ENCODE peak calls at places on chromosomes 12 and 14, in eight cellular contexts. B is activated CD8-positive, alpha-beta T cell treated with anti-CD3 and anti-CD28 coated beads for 36 hours; Z is kidney; N is MCF 10A; E is thoracic aorta; A is fibroblast of the aortic adventitia; Q is body of pancreas; M is brain microvascular endothelial cell. T is an unnamed sample.

GRCh38 chr12:81639196-81639595 is 120.0 kb downstream of the PPFIA2 start:
- DNase-seq in B (no peak), Z (no peak), N (peak), E (no peak), A (no peak), Q (no peak), M (peak), T (no peak)

GRCh38 chr12:38555620-38556596 is 239.3 kb downstream of the ALG10B start:
- DNase-seq in B (no peak), Z (no peak), N (peak), E (no peak), A (no peak), Q (no peak), M (no peak), T (no peak)

GRCh38 chr14:91305650-91306431 is 61.3 kb upstream of the GPR68 start:
- DNase-seq in B (no peak), Z (peak), N (no peak), E (no peak), A (no peak), Q (no peak), M (no peak), T (no peak)

GRCh38 chr12:67701121-67701520 is 52.6 kb downstream of the DYRK2 start:
- DNase-seq in B (no peak), Z (no peak), N (no peak), E (no peak), A (no peak), Q (no peak), M (peak), T (no peak)

GRCh38 chr14:85454183-85454813 is 75.6 kb upstream of the FLRT2 start:
- DNase-seq in B (no peak), Z (no peak), N (no peak), E (no peak), A (no peak), Q (peak), M (no peak), T (no peak)

GRCh38 chr14:93078830-93079229 is 36.9 kb downstream of the ITPK1 start:
- DNase-seq in B (no peak), Z (no peak), N (no peak), E (no peak), A (peak), Q (no peak), M (peak), T (no peak)

GRCh38 chr14:59354666-59355065 is 110.5 kb downstream of the GPR135 start:
- DNase-seq in B (no peak), Z (no peak), N (peak), E (no peak), A (peak), Q (no peak), M (no peak), T (no peak)

GRCh38 chr12:68665016-68665569 is 21.7 kb upstream of the NUP107 start:
- DNase-seq in B (no peak), Z (no peak), N (no peak), E (no peak), A (peak), Q (no peak), M (no peak), T (no peak)

GRCh38 chr14:105971593-105972500 is 445.5 kb downstream of the TMEM121 start:
- DNase-seq in B (no peak), Z (no peak), N (no peak), E (no peak), A (no peak), Q (no peak), M (no peak), T (no peak)

GRCh38 chr14:45972416-45972815 is 679.2 kb downstream of the RPL10L start:
- DNase-seq in B (no peak), Z (no peak), N (no peak), E (no peak), A (no peak), Q (no peak), M (no peak), T (no peak)

GRCh38 chr14:99649219-99649618 is 4.3 kb downstream of the HHIPL1 start:
- DNase-seq in B (no peak), Z (no peak), N (no peak), E (no peak), A (peak), Q (no peak), M (peak), T (no peak)

GRCh38 chr14:93772263-93772662 is 16.0 kb downstream of the PRIMA1 start:
- DNase-seq in B (no peak), Z (no peak), N (no peak), E (no peak), A (no peak), Q (no peak), M (no peak), T (no peak)

GRCh38 chr14:70315942-70316341 is 43.5 kb downstream of the COX16 start:
- DNase-seq in B (no peak), Z (no peak), N (no peak), E (no peak), A (no peak), Q (no peak), M (no peak), T (no peak)

GRCh38 chr12:72272731-72273498 is 745 bp downstream of the TRHDE start:
- DNase-seq in B (peak), Z (peak), N (no peak), E (no peak), A (no peak), Q (peak), M (no peak), T (peak)

GRCh38 chr12:103503546-103504480 is 8.0 kb upstream of the C12orf42 start:
- DNase-seq in B (peak), Z (no peak), N (peak), E (no peak), A (no peak), Q (peak), M (no peak), T (peak)

GRCh38 chr12:12474931-12475485 is 87.7 kb downstream of the DUSP16 start:
- DNase-seq in B (peak), Z (no peak), N (no peak), E (no peak), A (peak), Q (no peak), M (peak), T (peak)

GRCh38 chr12:124994435-124994975 is 1.1 kb downstream of the BRI3BP start:
- DNase-seq in B (no peak), Z (no peak), N (peak), E (no peak), A (peak), Q (peak), M (no peak), T (no peak)

GRCh38 chr12:91894911-91895310 is 250.7 kb downstream of the BTG1 start:
- DNase-seq in B (no peak), Z (no peak), N (no peak), E (no peak), A (no peak), Q (no peak), M (no peak), T (no peak)

GRCh38 chr14:90336985-90337384 is 5.2 kb upstream of the NRDE2 start:
- DNase-seq in B (no peak), Z (no peak), N (no peak), E (no peak), A (no peak), Q (no peak), M (no peak), T (no peak)

GRCh38 chr12:66813137-66813867 is 134.4 kb upstream of the GRIP1 start:
- DNase-seq in B (peak), Z (no peak), N (peak), E (no peak), A (no peak), Q (no peak), M (no peak), T (no peak)

GRCh38 chr12:65184176-65184857 is 14.9 kb downstream of the LEMD3 start:
- DNase-seq in B (no peak), Z (no peak), N (no peak), E (no peak), A (no peak), Q (no peak), M (no peak), T (no peak)

GRCh38 chr12:78914859-78915331 is 50.3 kb downstream of the SYT1 start:
- DNase-seq in B (no peak), Z (no peak), N (no peak), E (no peak), A (no peak), Q (no peak), M (no peak), T (no peak)

GRCh38 chr12:124109760-124110159 is 136.7 kb downstream of the ZNF664 start:
- DNase-seq in B (peak), Z (no peak), N (peak), E (no peak), A (peak), Q (no peak), M (peak), T (peak)

GRCh38 chr12:114163766-114164165 is 197.6 kb upstream of the RBM19 start:
- DNase-seq in B (no peak), Z (no peak), N (peak), E (no peak), A (peak), Q (no peak), M (peak), T (no peak)

GRCh38 chr14:78310263-78310662 is 140.1 kb downstream of the NRXN3 start:
- DNase-seq in B (no peak), Z (no peak), N (no peak), E (no peak), A (no peak), Q (no peak), M (no peak), T (no peak)

GRCh38 chr14:52926994-52927393 is 23.9 kb downstream of the FERMT2 start:
- DNase-seq in B (no peak), Z (no peak), N (peak), E (no peak), A (peak), Q (no peak), M (no peak), T (no peak)

GRCh38 chr14:104346112-104346462 is 207.7 kb downstream of the KIF26A start:
- DNase-seq in B (no peak), Z (no peak), N (peak), E (no peak), A (no peak), Q (no peak), M (no peak), T (no peak)

DNA sequence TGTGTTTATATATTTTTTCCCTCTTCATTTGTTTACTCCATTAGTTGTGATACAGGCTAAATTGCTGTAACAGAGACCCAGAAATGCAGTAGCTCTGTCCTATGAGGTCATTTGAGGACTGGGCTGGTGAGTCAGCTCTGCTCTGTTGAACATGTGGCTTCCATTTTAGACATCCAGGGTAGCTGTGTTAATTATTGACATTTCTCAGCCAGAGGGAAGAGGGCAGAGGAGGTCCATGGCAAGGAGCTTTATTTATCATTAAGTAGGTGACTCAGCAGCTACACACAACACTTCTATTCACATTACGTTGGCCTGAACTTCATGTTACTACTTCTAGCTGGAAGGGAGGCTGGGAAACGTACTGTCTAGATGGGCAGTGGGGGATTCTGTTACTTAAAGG is 85.4 kb downstream of the PTCSC3 start:
- DNase-seq in B (no peak), Z (no peak), N (peak), E (no peak), A (peak), Q (peak), M (peak), T (no peak)
- TF ChIP-seq CTCF in B (no peak), Z (no peak), N (no peak), E (no peak), A (no peak), Q (no peak), M (no peak), T (no peak)

GRCh38 chr14:30297856-30298255 is 261.1 kb upstream of the G2E3 start:
- DNase-seq in B (no peak), Z (no peak), N (no peak), E (no peak), A (no peak), Q (no peak), M (no peak), T (no peak)
- TF ChIP-seq CTCF in B (no peak), Z (no peak), N (no peak), E (no peak), A (no peak), Q (no peak), M (no peak), T (no peak)

GRCh38 chr12:40031965-40032364 is 73.9 kb downstream of the SLC2A13 start:
- DNase-seq in B (no peak), Z (no peak), N (no peak), E (no peak), A (no peak), Q (peak), M (no peak), T (no peak)
- TF ChIP-seq CTCF in B (no peak), Z (no peak), N (no peak), E (no peak), A (no peak), Q (peak), M (no peak), T (no peak)

GRCh38 chr12:48977290-48978281 is 536 bp upstream of the WNT1 start:
- DNase-seq in B (peak), Z (peak), N (peak), E (no peak), A (no peak), Q (peak), M (peak), T (peak)

GRCh38 chr12:48978741-48979601 is 849 bp downstream of the WNT1 start:
- DNase-seq in B (no peak), Z (no peak), N (no peak), E (no peak), A (no peak), Q (no peak), M (no peak), T (no peak)

GRCh38 chr12:48980389-48980952 is 2.3 kb downstream of the WNT1 start:
- DNase-seq in B (peak), Z (no peak), N (no peak), E (no peak), A (no peak), Q (no peak), M (no peak), T (peak)

GRCh38 chr12:48979602-48980388 is 1.7 kb downstream of the WNT1 start:
- DNase-seq in B (peak), Z (no peak), N (no peak), E (no peak), A (no peak), Q (no peak), M (no peak), T (peak)

GRCh38 chr12:48978291-48978740 is at the start of gene WNT1:
- DNase-seq in B (no peak), Z (no peak), N (no peak), E (no peak), A (no peak), Q (no peak), M (no peak), T (no peak)
- TF ChIP-seq CTCF in B (peak), Z (no peak), N (no peak), E (peak), A (no peak), Q (no peak), M (no peak), T (no peak)

GRCh38 chr14:50955373-50956043 is 11.2 kb upstream of the PYGL start:
- DNase-seq in B (peak), Z (peak), N (peak), E (peak), A (peak), Q (no peak), M (peak), T (peak)
- TF ChIP-seq CTCF in B (no peak), Z (peak), N (peak), E (no peak), A (peak), Q (no peak), M (peak), T (no peak)

DNA sequence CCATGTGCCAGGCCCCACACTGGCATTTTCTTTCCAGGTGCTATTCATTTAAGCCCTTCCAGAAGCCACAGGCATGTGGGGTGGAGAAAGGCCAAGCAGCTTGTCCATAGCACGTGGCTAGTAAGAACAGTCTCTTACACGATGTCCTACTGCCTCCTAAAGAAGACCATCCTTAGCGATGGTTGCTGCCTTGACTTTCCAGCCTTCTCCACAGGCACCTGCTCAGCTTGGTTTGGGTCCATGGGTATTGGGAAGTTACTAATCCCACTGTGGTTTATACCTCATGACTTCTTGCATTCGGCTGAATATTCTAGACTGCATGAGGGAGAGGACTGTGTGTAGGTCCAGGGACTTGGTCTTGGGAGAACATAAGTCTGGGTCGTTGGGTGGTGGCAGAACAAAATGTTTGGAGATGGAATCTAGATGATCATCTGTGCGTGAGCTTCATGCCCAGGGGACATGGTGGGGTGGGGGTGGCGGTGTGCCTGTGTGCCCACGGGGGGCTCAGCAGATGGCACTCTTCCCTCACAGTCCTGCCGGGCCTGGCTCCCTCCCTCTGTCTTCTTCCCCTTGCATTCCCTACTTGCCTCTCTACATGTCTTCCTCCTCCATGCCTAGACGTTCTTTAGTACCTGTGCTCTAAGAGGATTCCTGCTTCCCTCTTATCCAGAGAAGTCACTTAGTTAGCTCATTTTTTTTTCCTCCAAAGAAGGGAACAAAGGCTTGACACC is 49.1 kb downstream of the NINJ2 start:
- DNase-seq in B (peak), Z (no peak), N (peak), E (no peak), A (peak), Q (no peak), M (no peak), T (peak)
- TF ChIP-seq CTCF in B (peak), Z (no peak), N (no peak), E (no peak), A (no peak), Q (no peak), M (peak), T (peak)

GRCh38 chr12:62983594-62983993 is 48.6 kb upstream of the PPM1H start:
- DNase-seq in B (peak), Z (no peak), N (peak), E (no peak), A (no peak), Q (no peak), M (no peak), T (no peak)
- TF ChIP-seq CTCF in B (no peak), Z (peak), N (no peak), E (no peak), A (no peak), Q (peak), M (peak), T (peak)

GRCh38 chr14:66038214-66038977 is 447.8 kb upstream of the CCDC196 start:
- DNase-seq in B (no peak), Z (no peak), N (peak), E (no peak), A (peak), Q (no peak), M (peak), T (no peak)
- TF ChIP-seq CTCF in B (no peak), Z (no peak), N (no peak), E (no peak), A (peak), Q (no peak), M (no peak), T (no peak)

DNA sequence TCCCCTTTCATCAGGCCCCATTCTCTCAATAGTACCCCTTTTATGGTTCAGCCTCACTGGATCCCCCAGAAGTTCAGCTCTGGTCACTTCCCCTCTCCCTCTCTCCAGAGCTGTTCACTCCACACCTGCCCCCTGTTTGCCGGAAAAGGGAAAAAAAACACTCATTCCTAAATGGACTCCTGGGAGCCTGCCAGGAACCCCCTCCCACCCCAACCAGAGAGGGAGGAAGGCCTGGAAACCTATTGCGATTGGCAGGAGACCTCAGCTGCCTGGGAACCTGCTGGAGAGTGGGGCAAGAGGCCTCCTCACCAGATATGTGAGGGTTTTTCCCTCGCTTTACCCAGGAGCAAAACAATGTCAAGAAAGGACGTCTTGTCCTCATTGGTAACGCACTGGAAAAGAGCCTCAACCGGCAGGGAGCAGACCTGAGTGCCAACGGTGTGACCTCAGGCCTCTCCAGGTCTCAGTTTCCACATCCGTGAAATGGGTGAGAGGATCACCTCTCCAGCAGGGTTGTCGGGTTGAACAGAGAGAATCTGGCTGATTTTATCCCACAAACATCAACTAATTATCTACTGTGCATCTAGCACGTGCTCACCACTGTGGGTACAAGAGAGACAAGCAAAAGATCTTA is 4.6 kb downstream of the DTX1 start:
- DNase-seq in B (no peak), Z (no peak), N (no peak), E (no peak), A (no peak), Q (no peak), M (no peak), T (no peak)
- TF ChIP-seq CTCF in B (no peak), Z (no peak), N (no peak), E (no peak), A (no peak), Q (no peak), M (no peak), T (no peak)

GRCh38 chr12:89707992-89708792 is 446 bp downstream of the ATP2B1 start:
- DNase-seq in B (peak), Z (peak), N (peak), E (peak), A (no peak), Q (peak), M (peak), T (peak)
- TF ChIP-seq CTCF in B (no peak), Z (no peak), N (peak), E (no peak), A (peak), Q (no peak), M (no peak), T (peak)